ENCODE peak calls at places on chromosomes 3 and 15, in ten cellular contexts. E is fibroblast of the conjunctiva; C is Right ventricle myocardium inferior; K is mucosa of descending colon; O is GM04504; B is stimulated activated CD8-positive, alpha-beta memory T cell treated with anti-CD3 and anti-CD28 coated beads, Interleukin-4, amount 100 ng/mL, for 1 hour; Z is ecto neural progenitor cell; U is mesenteric fat pad; R is EL; N is suprapubic skin. P is an unnamed sample.

GRCh38 chr3:16118396-16118795 is 56.1 kb upstream of the GALNT15 start:
- DNase-seq in E (no peak), C (no peak), K (no peak), O (no peak), B (no peak), Z (no peak), U (no peak), R (no peak), N (no peak), P (no peak)

GRCh38 chr3:99665017-99665416 is 26.6 kb downstream of the COL8A1 start:
- DNase-seq in E (no peak), C (no peak), K (no peak), O (no peak), B (no peak), Z (no peak), U (no peak), R (no peak), N (no peak), P (no peak)

GRCh38 chr15:32855942-32856341 is 138.1 kb downstream of the GREM1 start:
- DNase-seq in E (peak; percentile 94), C (no peak), K (no peak), O (peak; percentile 95), B (no peak), Z (no peak), U (no peak), R (peak; percentile 97), N (no peak), P (no peak)

GRCh38 chr3:10025205-10026083 is 793 bp upstream of the FANCD2 start:
- DNase-seq in E (no peak), C (peak; percentile 22), K (no peak), O (no peak), B (no peak), Z (no peak), U (no peak), R (no peak), N (no peak), P (no peak)

GRCh38 chr15:88624156-88624970 is 3.2 kb downstream of the AEN start:
- DNase-seq in E (no peak), C (no peak), K (no peak), O (no peak), B (no peak), Z (no peak), U (peak; percentile 64), R (peak; percentile 46), N (peak; percentile 60), P (no peak)

GRCh38 chr3:190225186-190225692 is 97.0 kb downstream of the CLDN1 start:
- DNase-seq in E (peak; percentile 18), C (no peak), K (no peak), O (no peak), B (no peak), Z (no peak), U (no peak), R (peak; percentile 52), N (no peak), P (no peak)

GRCh38 chr15:65873271-65873670 is 4.0 kb downstream of the RAB11A start:
- DNase-seq in E (no peak), C (no peak), K (no peak), O (no peak), B (no peak), Z (no peak), U (no peak), R (no peak), N (no peak), P (no peak)

GRCh38 chr3:58588030-58588614 is 10.9 kb upstream of the FAM107A start:
- DNase-seq in E (no peak), C (no peak), K (no peak), O (no peak), B (no peak), Z (peak; percentile 73), U (no peak), R (peak; percentile 28), N (no peak), P (no peak)

GRCh38 chr3:62785384-62785783 is 89.8 kb downstream of the CADPS start:
- DNase-seq in E (no peak), C (no peak), K (no peak), O (no peak), B (no peak), Z (no peak), U (no peak), R (no peak), N (no peak), P (peak; percentile 31)

GRCh38 chr3:128081846-128082245 is 29.6 kb downstream of the SEC61A1 start:
- DNase-seq in E (no peak), C (no peak), K (no peak), O (no peak), B (no peak), Z (no peak), U (peak; percentile 39), R (peak; percentile 68), N (no peak), P (no peak)

GRCh38 chr15:69557340-69558137 is 104.9 kb downstream of the RPLP1 start:
- DNase-seq in E (peak; percentile 69), C (no peak), K (no peak), O (peak; percentile 88), B (no peak), Z (no peak), U (no peak), R (peak; percentile 97), N (no peak), P (no peak)

GRCh38 chr3:125403789-125404188 is 28.7 kb upstream of the ZNF148 start:
- DNase-seq in E (no peak), C (no peak), K (no peak), O (no peak), B (no peak), Z (no peak), U (no peak), R (peak; percentile 72), N (no peak), P (no peak)

GRCh38 chr3:126439346-126439967 is 36.2 kb downstream of the ZXDC start:
- DNase-seq in E (no peak), C (peak; percentile 56), K (no peak), O (no peak), B (no peak), Z (no peak), U (peak; percentile 87), R (no peak), N (no peak), P (no peak)

GRCh38 chr15:72604794-72605193 is 49.7 kb upstream of the GOLGA6B start:
- DNase-seq in E (no peak), C (no peak), K (no peak), O (no peak), B (no peak), Z (no peak), U (no peak), R (peak; percentile 23), N (no peak), P (peak; percentile 60)

GRCh38 chr3:153165211-153165815 is 3.3 kb downstream of the RAP2B start:
- DNase-seq in E (no peak), C (no peak), K (no peak), O (no peak), B (no peak), Z (no peak), U (no peak), R (peak; percentile 17), N (no peak), P (no peak)